ENCODE peak calls at places on chromosomes 1 and 21, in nine cellular contexts. T, Y, I, J, U, X, V, Z and W are unnamed samples.
A peak's percentile ranks its signal among the peaks of the same experiment; 100 is the strongest.

GRCh38 chr1:150765229-150765976 is at the start of gene CTSS:
- DNase-seq in T (no peak), I (no peak), U (no peak), Y (no peak), Z (no peak), V (peak; percentile 88), X (no peak), J (peak; percentile 46), W (no peak)

GRCh38 chr1:194420706-194421105 is 1234.3 kb upstream of the B3GALT2 start:
- DNase-seq in X (no peak), U (no peak), Z (no peak), T (no peak), I (no peak), V (no peak), Y (no peak), J (no peak), W (no peak)

GRCh38 chr1:223707270-223708000 is 4.9 kb upstream of the CAPN2 start:
- DNase-seq in J (no peak), Z (no peak), X (peak; percentile 77), V (no peak), I (peak; percentile 35), Y (peak; percentile 71), U (peak; percentile 50), T (peak; percentile 86), W (peak; percentile 84)

GRCh38 chr1:197951617-197952175 is 34.5 kb downstream of the LHX9 start:
- DNase-seq in T (no peak), Z (no peak), X (no peak), J (no peak), V (no peak), Y (peak; percentile 39), U (no peak), I (no peak), W (no peak)

GRCh38 chr1:34479731-34480130 is 275.1 kb upstream of the GJB5 start:
- DNase-seq in T (no peak), X (no peak), Z (no peak), I (peak; percentile 64), U (no peak), J (no peak), Y (no peak), V (no peak), W (no peak)

GRCh38 chr1:203151362-203152157 is 24.0 kb downstream of the ADORA1 start:
- DNase-seq in T (no peak), V (no peak), Z (no peak), J (no peak), Y (peak; percentile 5), U (no peak), I (no peak), X (no peak), W (peak; percentile 69)

GRCh38 chr1:156104065-156104810 is 10.3 kb upstream of the LMNA start:
- DNase-seq in Y (peak; percentile 85), V (no peak), Z (no peak), J (peak; percentile 52), I (peak; percentile 65), T (peak; percentile 94), U (peak; percentile 69), X (peak; percentile 79), W (peak; percentile 58)

GRCh38 chr1:30758785-30759380 is 1.3 kb upstream of the LAPTM5 start:
- DNase-seq in Z (no peak), T (no peak), J (no peak), U (no peak), V (peak; percentile 63), Y (no peak), I (peak; percentile 30), X (no peak), W (no peak)

GRCh38 chr1:6475381-6476133 is 9.6 kb upstream of the TNFRSF25 start:
- DNase-seq in U (peak; percentile 57), I (peak; percentile 77), J (peak; percentile 76), T (peak; percentile 88), V (peak; percentile 67), X (peak; percentile 79), Z (no peak), Y (peak; percentile 84), W (peak; percentile 83)

GRCh38 chr1:149942207-149942606 is 5.5 kb upstream of the MTMR11 start:
- DNase-seq in X (peak; percentile 52), U (no peak), T (no peak), Y (no peak), I (peak; percentile 77), J (no peak), V (no peak), Z (no peak), W (no peak)

GRCh38 chr1:232367293-232367692 is 262.6 kb downstream of the SIPA1L2 start:
- DNase-seq in V (no peak), I (peak; percentile 45), Z (no peak), X (no peak), J (no peak), U (no peak), Y (no peak), T (no peak), W (no peak)

GRCh38 chr1:46315669-46316403 is 12.3 kb downstream of the UQCRH start:
- DNase-seq in I (no peak), T (no peak), Y (no peak), Z (no peak), J (no peak), X (no peak), V (no peak), U (no peak), W (no peak)
- H3K27ac ChIP-seq in I (peak overlapping the region; percentile 57), T (no peak overlapping the region), Y (no peak overlapping the region), Z (no peak overlapping the region), J (no peak overlapping the region), X (no peak overlapping the region), V (no peak overlapping the region), U (no peak overlapping the region), W (no peak overlapping the region)

DNA sequence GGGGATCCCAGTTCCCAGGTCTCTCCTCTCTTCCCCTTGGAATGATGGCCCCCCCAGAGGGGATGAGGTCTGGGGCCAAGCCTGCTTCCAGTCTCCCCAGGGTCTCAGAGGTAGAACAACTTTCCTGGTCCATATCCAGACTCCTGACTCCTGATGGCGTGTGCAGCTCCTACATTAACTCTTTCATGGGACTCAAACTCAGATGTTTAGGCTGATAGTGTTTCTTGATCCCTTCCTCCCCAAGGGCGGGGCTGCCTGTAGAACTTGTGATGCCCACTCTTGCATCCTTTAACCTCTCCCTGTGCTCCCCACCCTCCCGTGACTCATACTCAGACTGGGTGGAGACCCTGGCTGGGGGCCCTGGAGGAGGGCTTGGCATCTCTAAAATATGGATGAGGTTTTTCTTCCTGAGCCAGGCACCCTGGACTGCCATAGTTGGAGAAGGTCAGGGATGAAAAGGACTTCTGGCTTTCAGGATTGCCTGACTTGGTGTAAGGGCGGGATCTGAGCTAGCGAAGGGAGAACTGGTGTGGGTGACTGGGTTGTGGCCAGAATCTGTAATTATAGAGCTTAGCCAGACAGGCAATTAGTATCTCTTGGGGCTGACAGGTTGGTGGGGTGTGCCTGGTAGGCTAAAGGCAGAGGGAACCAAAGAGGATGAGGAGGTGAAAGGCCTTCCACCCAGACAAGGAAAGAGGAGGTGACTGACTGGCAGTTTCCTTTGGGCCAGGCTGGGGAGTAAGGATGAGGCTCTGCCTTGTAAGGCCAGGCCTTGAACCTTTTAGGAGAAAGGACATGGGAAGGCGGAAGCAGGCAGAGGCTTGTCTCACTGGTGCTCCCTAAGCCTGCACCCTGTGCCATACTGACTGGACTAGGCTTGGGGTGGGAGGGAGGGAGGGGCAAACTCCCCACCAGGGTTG is 1.5 kb downstream of the ATP8B2 start:
- DNase-seq in X (no peak), J (no peak), T (peak; percentile 93), Z (no peak), U (peak; percentile 38), Y (no peak), V (no peak), I (no peak), W (peak; percentile 60)
- H3K27ac ChIP-seq in X (peak overlapping the region; percentile 95), J (peak overlapping the region; percentile 83), T (peak overlapping the region; percentile 81), Z (peak overlapping the region; percentile 83), U (peak overlapping the region; percentile 90), Y (peak overlapping the region; percentile 86), V (no peak overlapping the region), I (peak overlapping the region; percentile 87), W (peak overlapping the region; percentile 99)

DNA sequence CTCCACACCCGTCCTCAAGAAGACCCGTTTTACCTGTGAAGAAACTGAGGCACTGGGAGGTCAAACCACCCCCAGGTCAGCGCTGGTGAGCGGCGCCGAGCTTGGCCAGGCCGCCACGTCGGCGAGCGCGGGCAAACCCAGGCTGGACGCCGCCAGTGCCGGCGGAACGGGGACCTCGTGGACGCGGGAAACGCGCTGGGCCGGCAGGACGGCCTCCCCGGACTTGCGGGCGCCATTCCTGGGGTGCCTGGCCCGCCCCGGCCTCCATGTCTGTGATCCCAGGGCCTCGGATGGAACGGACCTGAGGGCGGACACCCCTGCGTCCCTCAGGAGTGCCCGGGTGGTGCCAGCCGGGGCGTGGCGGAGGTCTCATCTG is 762 bp upstream of the SUMO3 start:
- DNase-seq in J (no peak), V (no peak), X (peak; percentile 21), T (peak; percentile 84), Y (no peak), I (peak; percentile 47), U (no peak), Z (no peak), W (no peak)
- H3K27ac ChIP-seq in J (peak overlapping the region; percentile 80), V (peak overlapping the region; percentile 51), X (peak overlapping the region; percentile 81), T (no peak overlapping the region), Y (peak overlapping the region; percentile 94), I (no peak overlapping the region), U (peak overlapping the region; percentile 94), Z (peak overlapping the region; percentile 80), W (peak overlapping the region; percentile 90)

GRCh38 chr1:206568256-206568655 is 44.0 kb downstream of the EIF2D start:
- DNase-seq in I (no peak), Y (peak; percentile 62), Z (no peak), X (no peak), T (no peak), J (no peak), U (no peak), V (no peak), W (no peak)

GRCh38 chr1:206568779-206569352 is 43.4 kb downstream of the EIF2D start:
- DNase-seq in U (no peak), T (no peak), X (no peak), J (no peak), Y (no peak), Z (no peak), I (no peak), V (no peak), W (no peak)

GRCh38 chr1:206569548-206569947 is 42.7 kb downstream of the EIF2D start:
- DNase-seq in U (no peak), I (no peak), Z (no peak), Y (no peak), J (no peak), V (no peak), T (no peak), X (no peak), W (no peak)

GRCh38 chr1:206565973-206566372 is 46.3 kb downstream of the EIF2D start:
- DNase-seq in X (no peak), Z (no peak), Y (no peak), J (no peak), U (no peak), I (no peak), V (no peak), T (no peak), W (no peak)

DNA sequence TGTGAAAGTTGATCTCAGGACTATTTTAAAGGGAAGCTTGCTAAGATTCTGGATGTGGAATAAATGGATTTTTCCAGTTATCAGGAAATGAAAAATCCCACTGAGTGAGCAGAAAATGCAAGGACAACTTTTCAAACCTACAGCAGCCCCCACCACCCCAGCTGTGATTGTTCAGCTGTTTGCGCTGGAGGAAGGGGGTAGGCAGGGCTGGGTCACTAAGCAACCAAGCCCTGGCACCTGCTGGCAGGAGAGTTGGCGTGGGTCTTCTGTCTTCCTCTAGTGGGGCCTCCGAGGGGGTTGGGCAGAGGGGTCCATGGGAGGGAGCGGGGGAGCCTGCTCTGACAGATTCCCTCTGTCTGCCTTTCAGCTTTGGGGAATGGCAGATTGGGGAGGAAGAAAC is 45.3 kb downstream of the EIF2D start:
- DNase-seq in Z (no peak), V (no peak), I (no peak), J (no peak), X (no peak), U (no peak), T (no peak), Y (no peak), W (no peak)
- H3K27ac ChIP-seq in Z (no peak overlapping the region), V (no peak overlapping the region), I (no peak overlapping the region), J (no peak overlapping the region), X (no peak overlapping the region), U (no peak overlapping the region), T (no peak overlapping the region), Y (no peak overlapping the region), W (no peak overlapping the region)

GRCh38 chr21:34198232-34199120 is 125.1 kb downstream of the MRPS6 start:
- DNase-seq in I (no peak), U (no peak), V (peak; percentile 22), J (peak; percentile 31), Z (no peak), Y (no peak), T (no peak), X (no peak), W (no peak)
- H3K27ac ChIP-seq in I (no peak overlapping the region), U (peak overlapping the region; percentile 19), V (no peak overlapping the region), J (no peak overlapping the region), Z (no peak overlapping the region), Y (no peak overlapping the region), T (no peak overlapping the region), X (no peak overlapping the region), W (no peak overlapping the region)